ENCODE peak calls at places on chromosomes 2 and 18, in seven cellular contexts. E is aorta, L is SW 1271, Z is cardiac muscle cell, V is SIG-M5, I is iris pigment epithelial cell, A is hypothalamus. J is an unnamed sample.

GRCh38 chr2:225630824-225631533 is 231.5 kb downstream of the NYAP2 start:
- DNase-seq in E (no peak), L (no peak), Z (no peak), V (no peak), I (no peak), A (no peak), J (no peak)

GRCh38 chr2:20184067-20184938 is 40.6 kb downstream of the SDC1 start:
- DNase-seq in E (peak; percentile 62), L (peak; percentile 7), Z (peak; percentile 52), V (no peak), I (peak; percentile 82), A (no peak), J (no peak)

GRCh38 chr2:132632000-132632649 is 37.9 kb downstream of the LYPD1 start:
- DNase-seq in E (no peak), L (no peak), Z (no peak), V (no peak), I (peak; percentile 10), A (peak; percentile 64), J (no peak)

GRCh38 chr18:46329736-46330246 is 225.6 kb downstream of the HAUS1 start:
- DNase-seq in E (no peak), L (no peak), Z (no peak), V (no peak), I (no peak), A (no peak), J (no peak)

GRCh38 chr18:70154591-70155194 is 50.8 kb downstream of the RTTN start:
- DNase-seq in E (no peak), L (no peak), Z (peak; percentile 67), V (no peak), I (peak; percentile 98), A (no peak), J (no peak)

GRCh38 chr2:233419626-233420431 is 65.5 kb downstream of the DGKD start:
- DNase-seq in E (no peak), L (no peak), Z (peak; percentile 31), V (no peak), I (no peak), A (no peak), J (no peak)

GRCh38 chr2:43689999-43690398 is 13.8 kb upstream of the C1GALT1C1L start:
- DNase-seq in E (no peak), L (no peak), Z (no peak), V (no peak), I (no peak), A (no peak), J (no peak)

GRCh38 chr18:36628435-36629094 is 200.2 kb downstream of the TPGS2 start:
- DNase-seq in E (no peak), L (no peak), Z (peak; percentile 73), V (no peak), I (peak; percentile 75), A (no peak), J (no peak)

GRCh38 chr2:43051316-43051715 is 175.1 kb downstream of the ZFP36L2 start:
- DNase-seq in E (peak; percentile 46), L (peak; percentile 28), Z (peak; percentile 68), V (no peak), I (peak; percentile 69), A (no peak), J (no peak)

GRCh38 chr2:156332452-156333273 is at the start of gene NR4A2:
- DNase-seq in E (peak; percentile 96), L (peak; percentile 65), Z (peak; percentile 91), V (peak; percentile 30), I (peak; percentile 90), A (peak; percentile 86), J (peak; percentile 94)

GRCh38 chr2:41697389-41697788 is 350.4 kb upstream of the PKDCC start:
- DNase-seq in E (no peak), L (no peak), Z (no peak), V (no peak), I (no peak), A (no peak), J (no peak)

GRCh38 chr2:4122751-4123150 is 419.4 kb downstream of the DCDC2C start:
- DNase-seq in E (no peak), L (no peak), Z (no peak), V (no peak), I (no peak), A (no peak), J (no peak)

GRCh38 chr2:231244382-231245252 is 46.2 kb downstream of the ARMC9 start:
- DNase-seq in E (no peak), L (no peak), Z (no peak), V (no peak), I (no peak), A (no peak), J (no peak)

GRCh38 chr2:223528036-223528435 is 74.1 kb downstream of the SCG2 start:
- DNase-seq in E (no peak), L (no peak), Z (peak; percentile 69), V (no peak), I (peak; percentile 45), A (no peak), J (no peak)

GRCh38 chr2:136434251-136434715 is 316.3 kb upstream of the CXCR4 start:
- DNase-seq in E (no peak), L (no peak), Z (no peak), V (no peak), I (no peak), A (no peak), J (peak; percentile 30)

GRCh38 chr2:209640358-209640757 is 131.3 kb upstream of the UNC80 start:
- DNase-seq in E (no peak), L (no peak), Z (no peak), V (no peak), I (no peak), A (no peak), J (no peak)

GRCh38 chr2:54618646-54619565 is 104.6 kb upstream of the EML6 start:
- DNase-seq in E (no peak), L (no peak), Z (no peak), V (no peak), I (peak; percentile 45), A (no peak), J (no peak)

GRCh38 chr2:50125230-50125629 is 906.7 kb downstream of the NRXN1 start:
- DNase-seq in E (no peak), L (no peak), Z (peak; percentile 1), V (no peak), I (no peak), A (no peak), J (no peak)

GRCh38 chr2:9528036-9528787 is 27.4 kb downstream of the ADAM17 start:
- DNase-seq in E (no peak), L (no peak), Z (no peak), V (no peak), I (peak; percentile 36), A (no peak), J (no peak)

GRCh38 chr18:985301-985700 is 80.6 kb downstream of the ADCYAP1 start:
- DNase-seq in E (no peak), L (no peak), Z (no peak), V (no peak), I (no peak), A (no peak), J (no peak)

J was measured in erythroblast.